ENCODE peak calls at places on chromosome 1, in eight cellular contexts. L is sigmoid colon, P is ovary, C is cardiac fibroblast, J is osteocyte, G is mucosa of gallbladder, D is brain microvascular endothelial cell, A is C1 segment of cervical spinal cord. H is an unnamed sample.

GRCh38 chr1:220991959-220992704 is 112.9 kb downstream of the HLX start:
- DNase-seq in P (peak; percentile 17), C (peak; percentile 12), L (no peak), J (no peak), A (no peak), D (no peak), G (peak; percentile 20), H (no peak)

GRCh38 chr1:99986656-99987225 is 16.9 kb downstream of the SLC35A3 start:
- DNase-seq in G (no peak), C (no peak), J (no peak), A (no peak), L (no peak), D (no peak), P (no peak), H (peak; percentile 52)

GRCh38 chr1:237282266-237282783 is 240.3 kb downstream of the RYR2 start:
- DNase-seq in L (no peak), P (no peak), G (no peak), A (no peak), C (no peak), D (no peak), J (no peak), H (no peak)

GRCh38 chr1:240242601-240243144 is 151.0 kb downstream of the FMN2 start:
- DNase-seq in L (no peak), C (peak; percentile 78), G (no peak), A (no peak), J (no peak), D (peak; percentile 81), P (no peak), H (no peak)

GRCh38 chr1:194813109-194813508 is 1626.7 kb upstream of the B3GALT2 start:
- DNase-seq in J (no peak), A (no peak), L (no peak), D (no peak), G (no peak), C (no peak), P (no peak), H (no peak)

GRCh38 chr1:46520063-46520911 is 30.7 kb downstream of the DMBX1 start:
- DNase-seq in D (peak; percentile 83), P (no peak), J (peak; percentile 88), A (no peak), L (no peak), G (no peak), C (peak; percentile 74), H (no peak)

GRCh38 chr1:119924948-119925898 is 28.9 kb upstream of the ADAM30 start:
- DNase-seq in J (no peak), C (no peak), G (no peak), P (no peak), D (no peak), L (no peak), A (no peak), H (no peak)

GRCh38 chr1:37147906-37148305 is 113.6 kb upstream of the GRIK3 start:
- DNase-seq in J (peak; percentile 75), G (no peak), L (no peak), P (no peak), C (no peak), D (no peak), A (no peak), H (no peak)

GRCh38 chr1:10986525-10986890 is 25.9 kb upstream of the TARDBP start:
- DNase-seq in J (no peak), A (no peak), G (no peak), L (no peak), P (no peak), C (no peak), D (no peak), H (no peak)

H was measured in stomach.